ENCODE peak calls at places on chromosomes 5 and 9, in eight cellular contexts. Q is choroid plexus epithelial cell; Z is cardiac fibroblast; P is coronary artery; S is heart right ventricle; H is CD8-positive, alpha-beta memory T cell; B is foreskin fibroblast; O is fibroblast of villous mesenchyme. J is an unnamed sample.

GRCh38 chr5:158139161-158139560 is 280.2 kb upstream of the CLINT1 start:
- DNase-seq in S (no peak), O (peak), Z (peak), Q (no peak), P (no peak), B (peak), H (no peak), J (no peak)

GRCh38 chr9:69136781-69137180 is 37.3 kb upstream of the TJP2 start:
- DNase-seq in O (no peak), Q (no peak), H (no peak), B (no peak), Z (no peak), S (peak), P (no peak), J (no peak)

GRCh38 chr5:50749873-50750272 is 83.4 kb downstream of the PARP8 start:
- DNase-seq in Q (no peak), S (no peak), H (no peak), Z (no peak), B (no peak), O (no peak), P (no peak), J (no peak)

GRCh38 chr9:70049236-70049635 is 5.6 kb downstream of the MAMDC2 start:
- DNase-seq in Z (peak), O (peak), P (peak), Q (peak), H (no peak), S (peak), B (peak), J (peak)

GRCh38 chr9:98887918-98888510 is 55.7 kb upstream of the COL15A1 start:
- DNase-seq in Z (peak), H (no peak), O (peak), Q (no peak), B (peak), S (no peak), P (no peak), J (no peak)

GRCh38 chr5:124649548-124650501 is 96.6 kb downstream of the ZNF608 start:
- DNase-seq in O (peak), P (no peak), Q (peak), Z (peak), B (peak), S (peak), H (peak), J (peak)

GRCh38 chr9:117470455-117470854 is 55.6 kb upstream of the ASTN2 start:
- DNase-seq in H (no peak), O (no peak), Z (no peak), B (no peak), P (no peak), Q (no peak), S (no peak), J (no peak)

GRCh38 chr9:91180930-91181268 is 180.8 kb downstream of the AUH start:
- DNase-seq in B (no peak), Z (no peak), S (no peak), P (peak), Q (no peak), O (no peak), H (no peak), J (no peak)

GRCh38 chr5:157189223-157189622 is 8.6 kb downstream of the ITK start:
- DNase-seq in O (no peak), P (no peak), B (no peak), Z (no peak), Q (no peak), S (no peak), H (no peak), J (no peak)

DNA sequence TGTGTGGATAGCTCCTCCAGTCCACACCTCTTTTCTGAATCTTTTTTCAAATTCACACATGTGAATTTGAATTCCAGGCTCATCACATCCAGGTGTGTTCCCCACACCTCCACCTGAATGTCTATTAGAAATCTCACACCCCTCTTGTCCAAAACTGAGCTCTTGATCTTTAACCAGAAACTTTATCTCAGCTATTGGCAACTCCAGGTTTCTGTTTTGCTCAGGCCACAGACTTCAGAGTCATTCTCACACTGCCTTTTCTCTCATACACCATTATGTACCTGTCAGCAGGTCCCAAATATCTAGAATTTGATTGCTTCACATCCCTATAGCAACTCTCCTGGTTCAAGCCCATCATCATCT is 11.6 kb downstream of the NIPSNAP3B start:
- DNase-seq in Z (no peak), H (no peak), P (no peak), S (no peak), B (no peak), Q (no peak), O (no peak), J (no peak)
- H3K4me3 ChIP-seq in Z (no peak), H (no peak), P (no peak), S (no peak), B (no peak), Q (no peak), O (no peak), J (no peak)

GRCh38 chr5:132748522-132749000 is 1.3 kb downstream of the CCNI2 start:
- DNase-seq in P (no peak), Z (no peak), Q (no peak), O (no peak), S (no peak), B (no peak), H (no peak), J (no peak)

GRCh38 chr5:132747693-132748440 is 641 bp downstream of the CCNI2 start:
- DNase-seq in P (no peak), B (no peak), H (peak), Q (no peak), O (no peak), S (no peak), Z (no peak), J (no peak)

GRCh38 chr5:132747064-132747692 is at the start of gene CCNI2:
- DNase-seq in O (peak), S (no peak), B (peak), H (peak), P (no peak), Z (no peak), Q (no peak), J (no peak)

GRCh38 chr5:132744659-132745058 is 2.6 kb upstream of the CCNI2 start:
- DNase-seq in P (no peak), H (no peak), B (no peak), Q (no peak), Z (no peak), O (no peak), S (no peak), J (no peak)

GRCh38 chr5:132746592-132747063 is 598 bp upstream of the CCNI2 start:
- DNase-seq in B (peak), P (no peak), Q (peak), O (peak), S (no peak), H (no peak), Z (peak), J (no peak)
- H3K4me3 ChIP-seq in B (peak), P (peak), Q (peak), O (peak), S (peak), H (peak), Z (peak), J (peak)

DNA sequence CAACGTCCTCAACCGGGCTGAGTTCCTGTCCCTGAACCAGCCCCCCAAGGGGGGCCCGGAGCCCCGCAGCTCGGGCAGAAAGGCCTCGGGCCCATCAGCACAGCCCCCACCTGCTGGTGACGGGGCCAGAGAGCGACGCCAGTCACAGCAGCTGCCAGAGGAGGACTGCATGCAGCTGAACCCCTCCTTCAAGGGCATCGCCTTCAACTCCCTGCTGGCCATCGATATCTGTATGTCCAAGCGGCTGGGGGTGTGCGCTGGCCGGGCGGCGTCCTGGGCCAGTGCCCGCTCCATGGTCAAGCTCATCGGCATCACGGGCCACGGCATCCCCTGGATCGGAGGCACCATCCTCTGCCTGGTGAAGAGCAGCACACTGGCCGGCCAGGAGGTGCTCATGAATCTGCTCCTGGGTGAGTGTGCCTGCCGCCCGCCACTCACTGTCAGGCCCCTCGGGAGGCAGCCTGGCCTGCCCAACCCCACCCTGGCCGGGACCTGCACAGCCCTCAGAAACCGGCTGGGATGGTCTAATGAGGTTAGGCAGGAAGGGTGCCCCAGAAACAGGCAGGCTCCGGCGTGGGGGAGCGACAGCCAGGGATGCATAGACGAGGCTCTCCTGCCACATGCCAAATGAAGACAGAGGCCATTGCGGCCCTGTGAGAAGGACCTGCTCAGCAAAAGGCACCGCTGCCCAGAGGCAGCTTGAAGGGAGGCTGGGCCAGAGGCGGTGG is 680 bp downstream of the PLPP7 start:
- DNase-seq in P (no peak), B (peak), O (no peak), Q (no peak), Z (peak), H (no peak), S (no peak), J (no peak)
- H3K4me3 ChIP-seq in P (peak), B (peak), O (peak), Q (no peak), Z (peak), H (no peak), S (peak), J (no peak)

DNA sequence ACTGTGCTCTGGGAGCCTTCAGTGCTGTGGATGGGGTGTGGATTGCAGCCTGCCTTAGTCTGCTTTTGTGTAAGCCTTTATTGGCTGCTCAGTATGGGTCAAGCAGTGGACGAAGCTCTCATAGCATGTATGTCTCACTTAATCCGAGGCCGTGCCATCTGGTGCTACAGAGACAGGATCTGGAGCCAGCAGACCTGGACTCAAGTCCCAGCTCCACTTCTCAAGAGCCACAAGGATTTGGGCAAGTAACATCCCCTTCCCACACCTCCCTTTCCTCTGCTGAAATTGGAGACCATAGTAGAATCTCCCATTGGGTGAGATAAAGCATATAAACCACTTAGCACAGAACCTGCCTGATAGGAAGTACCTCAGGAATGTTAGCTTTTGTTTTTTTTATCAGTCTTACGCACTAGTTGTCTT is 23.4 kb upstream of the LECT2 start:
- DNase-seq in Z (no peak), Q (peak), H (no peak), O (peak), B (no peak), S (no peak), P (no peak), J (no peak)
- H3K4me3 ChIP-seq in Z (no peak), Q (no peak), H (no peak), O (no peak), B (no peak), S (no peak), P (no peak), J (no peak)

GRCh38 chr5:14669975-14670374 is 5.5 kb downstream of the OTULIN start:
- DNase-seq in B (no peak), P (no peak), Q (no peak), H (no peak), Z (peak), O (no peak), S (no peak), J (no peak)
- H3K4me3 ChIP-seq in B (no peak), P (no peak), Q (no peak), H (no peak), Z (no peak), O (no peak), S (no peak), J (no peak)

DNA sequence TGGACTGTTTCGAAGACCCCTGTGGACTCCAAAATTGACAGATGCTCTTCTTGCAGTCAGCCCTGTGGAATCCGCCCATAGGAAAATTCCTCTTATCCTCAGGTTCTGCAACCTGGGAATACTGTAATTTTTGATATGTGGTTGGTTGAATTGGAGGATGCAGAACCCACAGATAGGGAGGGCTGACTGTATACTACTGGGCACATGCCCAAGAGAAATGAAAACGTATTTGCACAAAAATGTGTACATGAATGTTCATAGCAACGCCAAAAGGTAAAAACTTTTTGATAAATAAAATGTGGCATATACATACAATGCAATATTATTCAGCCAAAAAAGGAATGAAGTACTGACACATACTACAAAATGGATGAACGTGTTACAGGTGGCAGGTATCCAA is 1.9 kb upstream of the SNAPC3 start:
- DNase-seq in B (no peak), O (no peak), S (no peak), P (no peak), Q (no peak), Z (peak), H (no peak), J (no peak)
- H3K4me3 ChIP-seq in B (no peak), O (no peak), S (no peak), P (no peak), Q (no peak), Z (no peak), H (no peak), J (no peak)